ENCODE peak calls at places on chromosome 4, in nine cellular contexts. L is renal cortical epithelial cell, S is tibial nerve, M is Calu3, W is iris pigment epithelial cell, Q is Karpas-422, Z is AG09319, D is amygdala, J is cardiac fibroblast. G is an unnamed sample.

GRCh38 chr4:93828332-93828829 is at the start of gene ATOH1:
- DNase-seq in L (peak; percentile 21), S (no peak), M (peak; percentile 46), W (peak; percentile 9), Q (no peak), Z (no peak), D (no peak), J (no peak), G (peak; percentile 7)

GRCh38 chr4:71270901-71271300 is 67.9 kb upstream of the SLC4A4 start:
- DNase-seq in L (peak; percentile 42), S (no peak), M (peak; percentile 63), W (peak; percentile 35), Q (peak; percentile 80), Z (no peak), D (no peak), J (peak; percentile 52), G (no peak)

GRCh38 chr4:26317766-26318165 is 3.0 kb upstream of the RBPJ start:
- DNase-seq in L (no peak), S (no peak), M (no peak), W (no peak), Q (no peak), Z (no peak), D (no peak), J (no peak), G (no peak)

GRCh38 chr4:107283587-107284559 is 247.8 kb upstream of the DKK2 start:
- DNase-seq in L (peak; percentile 90), S (no peak), M (no peak), W (peak; percentile 96), Q (no peak), Z (peak; percentile 71), D (no peak), J (peak; percentile 68), G (no peak)

GRCh38 chr4:146654976-146655761 is 16.5 kb downstream of the POU4F2 start:
- DNase-seq in L (no peak), S (no peak), M (peak; percentile 20), W (no peak), Q (no peak), Z (no peak), D (no peak), J (peak; percentile 34), G (no peak)

GRCh38 chr4:112807083-112807482 is 170.1 kb downstream of the LARP7 start:
- DNase-seq in L (no peak), S (no peak), M (no peak), W (no peak), Q (no peak), Z (no peak), D (no peak), J (no peak), G (no peak)

GRCh38 chr4:181860157-181860556 is 383.0 kb upstream of the TENM3 start:
- DNase-seq in L (no peak), S (no peak), M (no peak), W (peak; percentile 68), Q (no peak), Z (peak; percentile 35), D (no peak), J (peak; percentile 65), G (no peak)

GRCh38 chr4:66606908-66607307 is 936.6 kb upstream of the EPHA5 start:
- DNase-seq in L (no peak), S (no peak), M (no peak), W (no peak), Q (no peak), Z (no peak), D (no peak), J (no peak), G (no peak)

GRCh38 chr4:183955666-183956065 is 50.6 kb downstream of the STOX2 start:
- DNase-seq in L (no peak), S (no peak), M (no peak), W (no peak), Q (no peak), Z (no peak), D (no peak), J (no peak), G (no peak)